ENCODE peak calls at places on chromosome 17, in four cellular contexts. J is H1, N is mesendoderm, L is IMR-90. E is an unnamed sample.

GRCh38 chr17:50184057-50184456 is 17.4 kb downstream of the COL1A1 start:
- DNase-seq in L (peak), J (no peak), N (peak), E (no peak)

GRCh38 chr17:71287246-71287828 is 833.5 kb upstream of the SOX9 start:
- DNase-seq in J (no peak), L (no peak), N (peak), E (peak)

GRCh38 chr17:1241904-1242303 is 28.3 kb upstream of the BHLHA9 start:
- DNase-seq in N (no peak), J (no peak), L (peak), E (no peak)

GRCh38 chr17:21174719-21175118 is 39.2 kb downstream of the TMEM11 start:
- DNase-seq in J (no peak), L (peak), N (no peak), E (no peak)

GRCh38 chr17:31525801-31526549 is 134.5 kb downstream of the RAB11FIP4 start:
- DNase-seq in J (no peak), L (no peak), N (peak), E (peak)

GRCh38 chr17:57946798-57947358 is 8.3 kb downstream of the CUEDC1 start:
- DNase-seq in J (no peak), L (peak), N (no peak), E (no peak)

GRCh38 chr17:68456529-68457167 is 648 bp downstream of the WIPI1 start:
- DNase-seq in L (peak), N (peak), J (peak), E (peak)

GRCh38 chr17:72846399-72846798 is 246.1 kb downstream of the SLC39A11 start:
- DNase-seq in N (no peak), J (no peak), L (no peak), E (no peak)

GRCh38 chr17:45127583-45128300 is 4.6 kb downstream of the PLCD3 start:
- DNase-seq in J (no peak), N (peak), L (peak), E (peak)

GRCh38 chr17:8859804-8860430 is 7.6 kb downstream of the PIK3R6 start:
- DNase-seq in L (no peak), N (no peak), J (no peak), E (peak)

GRCh38 chr17:77923776-77924513 is 34.6 kb upstream of the TNRC6C start:
- DNase-seq in N (no peak), L (no peak), J (no peak), E (peak)

GRCh38 chr17:32298298-32298697 is 32.7 kb downstream of the RHBDL3 start:
- DNase-seq in J (no peak), N (peak), L (no peak), E (no peak)

GRCh38 chr17:2705263-2705662 is 6.3 kb downstream of the CLUH start:
- DNase-seq in L (peak), J (no peak), N (no peak), E (no peak)

GRCh38 chr17:49913226-49914095 is 55.5 kb upstream of the DLX4 start:
- DNase-seq in L (peak), N (no peak), J (no peak), E (no peak)

GRCh38 chr17:73304971-73305786 is 6.6 kb downstream of the CDC42EP4 start:
- DNase-seq in J (no peak), N (peak), L (peak), E (peak)

GRCh38 chr17:46770818-46771600 is 47.5 kb downstream of the WNT3 start:
- DNase-seq in N (peak), J (no peak), L (peak), E (peak)

GRCh38 chr17:10640475-10640874 is 16.6 kb downstream of the MYH3 start:
- DNase-seq in L (no peak), N (no peak), J (no peak), E (no peak)

GRCh38 chr17:72487731-72488325 is 367.0 kb downstream of the SOX9 start:
- DNase-seq in J (no peak), L (no peak), N (no peak), E (no peak)

GRCh38 chr17:43829738-43830137 is 3.2 kb downstream of the MPP3 start:
- DNase-seq in J (no peak), N (no peak), L (no peak), E (no peak)

GRCh38 chr17:18314059-18314730 is 599 bp downstream of the TOP3A start:
- DNase-seq in N (no peak), L (peak), J (no peak), E (no peak)

GRCh38 chr17:55704412-55704811 is 18.3 kb downstream of the TMEM100 start:
- DNase-seq in L (no peak), N (no peak), J (no peak), E (no peak)

GRCh38 chr17:45108595-45109521 is 23.5 kb downstream of the PLCD3 start:
- DNase-seq in L (no peak), J (no peak), N (no peak), E (no peak)

GRCh38 chr17:13476722-13477121 is 125.0 kb downstream of the HS3ST3A1 start:
- DNase-seq in J (no peak), N (peak), L (peak), E (no peak)

GRCh38 chr17:45782889-45783592 is 1.1 kb upstream of the CRHR1 start:
- DNase-seq in L (no peak), N (peak), J (no peak), E (peak)

GRCh38 chr17:67260051-67260987 is 15.3 kb upstream of the HELZ start:
- DNase-seq in J (no peak), L (peak), N (no peak), E (peak)

GRCh38 chr17:14203392-14203791 is 33.3 kb downstream of the CDRT15 start:
- DNase-seq in J (no peak), N (peak), L (peak), E (no peak)

GRCh38 chr17:9991351-9991750 is 86.3 kb upstream of the RCVRN start:
- DNase-seq in N (no peak), L (no peak), J (no peak), E (no peak)

GRCh38 chr17:63716426-63716825 is 16.5 kb upstream of the LIMD2 start:
- DNase-seq in J (no peak), N (no peak), L (no peak), E (no peak)
- H4K5ac ChIP-seq in J (no peak), N (no peak), L (no peak), E (no peak)

DNA sequence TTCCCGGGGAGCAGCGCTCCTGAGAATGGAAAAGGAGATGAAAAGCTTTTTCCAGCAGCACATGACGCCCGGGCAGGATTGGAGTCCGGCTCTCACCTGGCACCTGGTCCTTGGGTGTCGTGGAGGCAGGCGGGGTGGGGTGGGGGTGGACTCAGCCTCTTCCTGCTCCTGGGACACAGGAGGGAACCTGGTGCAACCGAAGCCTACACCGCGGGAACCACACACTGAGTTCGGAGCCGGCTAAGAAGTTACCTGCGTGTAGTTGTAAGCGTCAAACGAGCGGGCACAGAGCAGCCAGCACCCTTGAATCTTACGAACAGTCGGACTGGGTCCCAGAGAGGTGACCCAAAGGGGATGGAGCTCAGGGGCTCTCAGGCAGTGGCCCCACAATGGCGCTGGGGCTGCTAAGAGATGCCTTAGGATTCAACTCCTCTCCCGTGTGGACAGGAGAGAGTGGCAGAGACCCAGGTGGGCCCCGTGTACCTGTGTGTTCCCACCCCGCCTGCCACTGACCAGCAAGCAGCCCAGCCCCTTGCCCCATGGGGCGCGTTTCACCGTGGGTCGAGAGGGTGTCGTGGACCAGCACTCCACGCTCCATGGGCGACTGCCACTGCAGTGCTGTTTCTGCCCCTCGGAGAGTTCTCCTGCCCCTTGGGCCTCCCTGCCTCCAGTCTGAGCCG is 105.8 kb upstream of the METRNL start:
- DNase-seq in J (no peak), N (no peak), L (no peak), E (peak)
- H2BK5ac ChIP-seq in J (no peak), N (no peak), L (no peak), E (no peak)

GRCh38 chr17:79591695-79592094 is 19.2 kb downstream of the RBFOX3 start:
- DNase-seq in L (no peak), J (no peak), N (no peak), E (no peak)

GRCh38 chr17:79591014-79591590 is 19.7 kb downstream of the RBFOX3 start:
- DNase-seq in N (no peak), L (no peak), J (no peak), E (no peak)

GRCh38 chr17:79592198-79592597 is 18.7 kb downstream of the RBFOX3 start:
- DNase-seq in N (no peak), L (no peak), J (no peak), E (no peak)

GRCh38 chr17:79593636-79594035 is 17.2 kb downstream of the RBFOX3 start:
- DNase-seq in J (no peak), L (no peak), N (no peak), E (no peak)

DNA sequence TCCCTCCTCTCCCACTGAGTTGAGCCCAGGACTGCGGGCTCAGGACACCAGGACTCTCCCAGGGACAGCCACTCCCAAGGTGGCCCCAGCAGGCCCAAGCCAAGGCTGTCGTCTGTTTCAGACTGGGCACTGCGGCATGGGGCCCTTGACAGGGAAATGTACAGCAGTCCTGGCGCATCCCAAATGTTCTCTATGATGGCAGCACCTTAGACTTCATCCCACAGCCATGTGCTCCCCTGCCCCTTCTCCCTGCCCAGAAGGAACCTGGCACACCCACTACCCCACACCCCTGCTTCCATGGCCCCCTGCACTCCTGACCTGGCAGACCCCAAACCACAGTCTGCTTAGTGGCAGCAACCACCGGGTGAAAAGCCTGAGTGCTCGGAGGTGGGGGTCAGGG is 18.2 kb downstream of the RBFOX3 start:
- DNase-seq in L (no peak), J (no peak), N (no peak), E (no peak)
- H4K5ac ChIP-seq in L (no peak), J (no peak), N (no peak), E (no peak)

DNA sequence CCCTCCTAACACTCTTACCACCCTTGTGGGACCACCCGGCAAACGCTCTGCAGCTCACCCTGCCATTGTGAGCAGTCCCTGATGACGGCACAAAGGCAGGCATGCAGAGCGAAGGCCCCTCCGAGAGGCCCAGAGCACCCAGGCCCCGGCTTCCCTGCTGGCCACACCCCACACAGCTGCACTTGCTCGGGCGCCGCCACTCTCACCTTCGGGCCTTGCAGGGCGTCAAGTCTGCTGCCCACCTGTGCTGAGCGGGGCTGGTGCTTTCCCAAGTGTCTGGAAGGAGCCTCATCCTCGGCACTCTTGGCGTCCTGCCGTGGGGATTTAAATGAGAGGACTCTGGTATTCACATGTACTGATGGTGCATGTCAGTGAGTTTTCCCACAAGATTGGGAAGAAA is 30.3 kb upstream of the FASN start:
- DNase-seq in N (no peak), J (no peak), L (no peak), E (no peak)
- H2BK5ac ChIP-seq in N (no peak), J (no peak), L (no peak), E (no peak)

GRCh38 chr17:60610481-60610880 is 10.5 kb downstream of the PPM1D start:
- DNase-seq in N (no peak), L (no peak), J (no peak), E (no peak)
- H4K5ac ChIP-seq in N (no peak), L (no peak), J (no peak), E (no peak)

DNA sequence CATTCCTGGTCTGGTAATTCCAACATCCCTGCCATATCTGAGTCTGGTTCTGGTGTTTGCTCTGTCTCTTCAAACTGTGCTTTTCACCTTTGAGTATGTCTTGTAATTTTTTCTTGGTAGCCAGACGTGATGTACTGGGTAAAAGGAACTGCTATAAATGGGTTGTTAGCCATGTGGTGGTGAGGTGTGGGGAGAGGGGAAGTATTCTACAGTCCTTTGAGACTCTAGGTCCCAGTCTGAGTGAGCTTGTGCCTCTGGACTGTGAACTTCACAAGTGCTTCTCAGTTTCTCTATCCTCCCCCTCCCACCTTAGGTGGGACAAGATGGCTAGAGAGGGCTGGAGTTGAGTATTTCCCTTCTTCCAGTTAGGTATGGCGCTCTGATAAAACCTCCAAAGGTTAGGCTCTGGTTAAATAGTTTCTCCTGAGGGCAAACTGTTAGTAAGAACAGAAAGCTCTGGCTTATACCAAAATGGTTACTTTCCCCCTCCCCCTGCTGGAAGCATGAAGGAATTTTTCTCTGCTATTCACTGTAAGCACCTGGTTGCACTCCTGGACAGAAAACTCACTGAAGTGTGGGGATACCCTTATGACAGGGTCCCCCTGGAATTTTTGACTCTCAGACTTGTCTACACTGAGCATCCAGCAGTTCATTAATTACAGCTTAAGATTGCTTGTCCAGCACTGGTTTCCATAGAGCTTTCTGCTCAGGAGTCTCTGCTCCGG is 87.8 kb downstream of the MARCHF10 start:
- DNase-seq in J (no peak), N (peak), L (no peak), E (peak)
- H2BK5ac ChIP-seq in J (peak), N (no peak), L (no peak), E (no peak)